ENCODE peak calls at places on chromosome 9, in nine cellular contexts. D is upper lobe of left lung, P is MG63, V is GM23248, B is hepatocyte, Q is brain microvascular endothelial cell, X is NT2/D1, C is cardiac muscle cell, I is Panc1. H is an unnamed sample. For H3K27me3 and H3K36me3, the result is how much of the 10 kb centered on the place peaks cover.

GRCh38 chr9:134502261-134503211 is 139.1 kb upstream of the COL5A1 start:
- DNase-seq in D (peak), P (peak), V (peak), B (peak), Q (peak), X (no peak), C (peak), I (no peak), H (peak)

GRCh38 chr9:87118594-87118993 is 171.3 kb upstream of the GAS1 start:
- DNase-seq in D (no peak), P (no peak), V (no peak), B (no peak), Q (no peak), X (no peak), C (no peak), I (no peak), H (no peak)

GRCh38 chr9:78714591-78714990 is 417.7 kb downstream of the PSAT1 start:
- DNase-seq in D (no peak), P (no peak), V (peak), B (no peak), Q (peak), X (no peak), C (no peak), I (no peak), H (no peak)

GRCh38 chr9:130446111-130446861 is 1.5 kb downstream of the ASS1 start:
- DNase-seq in D (peak), P (peak), V (peak), B (peak), Q (peak), X (no peak), C (peak), I (no peak), H (no peak)

GRCh38 chr9:12785251-12785880 is 10.5 kb downstream of the LURAP1L start:
- DNase-seq in D (peak), P (peak), V (peak), B (peak), Q (peak), X (no peak), C (no peak), I (no peak), H (no peak)

GRCh38 chr9:123399803-123400378 is 43.9 kb downstream of the CRB2 start:
- DNase-seq in D (no peak), P (peak), V (peak), B (no peak), Q (no peak), X (no peak), C (peak), I (no peak), H (no peak)

GRCh38 chr9:121770415-121771273 is 119.2 kb downstream of the DAB2IP start:
- DNase-seq in D (no peak), P (peak), V (peak), B (no peak), Q (no peak), X (no peak), C (peak), I (no peak), H (no peak)

GRCh38 chr9:18743976-18744375 is 270.0 kb downstream of the ADAMTSL1 start:
- DNase-seq in D (no peak), P (no peak), V (peak), B (no peak), Q (no peak), X (no peak), C (peak), I (no peak), H (no peak)

GRCh38 chr9:112050544-112051475 is 124.3 kb downstream of the SUSD1 start:
- DNase-seq in D (no peak), P (peak), V (peak), B (peak), Q (peak), X (no peak), C (peak), I (no peak), H (peak)

GRCh38 chr9:123929177-123929869 is 603 bp downstream of the DENND1A start:
- DNase-seq in D (no peak), P (no peak), V (no peak), B (peak), Q (no peak), X (no peak), C (no peak), I (no peak), H (no peak)

GRCh38 chr9:110864011-110864410 is 174.3 kb downstream of the LPAR1 start:
- DNase-seq in D (no peak), P (no peak), V (no peak), B (no peak), Q (no peak), X (no peak), C (no peak), I (no peak), H (no peak)

GRCh38 chr9:127107344-127108181 is 14.9 kb downstream of the ANGPTL2 start:
- DNase-seq in D (no peak), P (no peak), V (no peak), B (no peak), Q (no peak), X (no peak), C (no peak), I (no peak), H (no peak)

GRCh38 chr9:133690111-133690561 is 48.0 kb downstream of the SARDH start:
- DNase-seq in D (peak), P (no peak), V (no peak), B (peak), Q (peak), X (no peak), C (no peak), I (no peak), H (peak)

GRCh38 chr9:38017885-38018186 is 51.2 kb downstream of the SHB start:
- DNase-seq in D (no peak), P (no peak), V (peak), B (no peak), Q (no peak), X (no peak), C (no peak), I (no peak), H (no peak)

GRCh38 chr9:38018230-38018963 is 50.6 kb downstream of the SHB start:
- DNase-seq in D (no peak), P (no peak), V (peak), B (no peak), Q (no peak), X (no peak), C (no peak), I (no peak), H (no peak)

GRCh38 chr9:38020251-38021076 is 48.6 kb downstream of the SHB start:
- DNase-seq in D (no peak), P (no peak), V (no peak), B (no peak), Q (no peak), X (no peak), C (peak), I (no peak), H (no peak)

GRCh38 chr9:38019731-38020130 is 49.3 kb downstream of the SHB start:
- DNase-seq in D (no peak), P (no peak), V (peak), B (no peak), Q (no peak), X (no peak), C (no peak), I (no peak), H (no peak)

DNA sequence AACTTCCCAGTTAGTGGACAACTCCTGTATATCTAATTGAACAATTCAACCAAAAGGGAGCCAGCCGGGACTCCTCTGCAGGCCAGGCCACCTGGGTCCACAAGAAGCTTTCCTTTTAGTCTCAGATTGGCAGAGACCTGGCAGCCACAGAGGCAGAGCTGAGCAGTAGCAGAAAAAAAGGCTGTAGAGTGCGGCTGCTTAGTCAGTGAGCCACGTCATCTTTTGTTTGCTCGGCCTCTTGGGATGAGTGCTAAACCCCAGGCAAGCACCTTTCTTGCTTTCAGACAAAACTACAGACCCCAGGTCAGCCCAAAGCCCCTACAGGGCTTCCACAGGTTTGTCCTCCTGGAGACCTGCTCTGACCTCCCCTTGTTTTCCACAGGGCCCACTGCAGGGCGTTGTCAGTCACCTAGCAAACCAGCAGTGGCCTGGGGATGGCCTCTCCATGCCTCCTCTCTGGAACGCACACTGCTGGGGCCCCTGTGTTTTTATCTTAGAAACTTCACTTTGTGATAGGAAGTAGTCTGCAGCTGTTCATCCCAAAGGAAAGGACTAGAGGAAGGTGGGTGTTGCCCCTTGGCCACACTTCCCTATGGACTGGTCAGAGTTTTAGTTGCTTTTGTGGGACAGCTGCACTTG is 49.9 kb downstream of the SHB start:
- DNase-seq in D (peak), P (peak), V (peak), B (peak), Q (peak), X (no peak), C (peak), I (no peak), H (no peak)
- H3K4me3 ChIP-seq in D (no peak), P (no peak), V (peak), B (no peak), Q (no peak), X (no peak), C (no peak), I (peak), H (no peak)

DNA sequence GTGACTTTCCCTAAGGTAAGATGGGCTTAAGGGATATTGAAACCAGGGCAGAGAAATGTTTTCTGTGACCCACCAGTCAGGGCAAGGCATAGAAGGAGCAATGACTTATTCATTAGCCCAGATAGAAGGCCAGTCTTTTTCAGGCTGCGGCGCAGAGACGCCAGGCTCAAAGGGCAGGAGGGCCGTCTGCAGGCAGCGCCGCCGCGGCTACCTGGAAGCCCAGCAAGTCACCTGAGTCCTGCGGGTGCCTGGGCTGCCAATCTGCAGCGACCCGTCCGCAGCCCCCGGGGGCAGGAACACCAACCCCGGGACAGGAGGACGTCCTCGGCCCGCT is 322 bp upstream of the SH3GL2 start:
- DNase-seq in D (no peak), P (no peak), V (no peak), B (no peak), Q (no peak), X (no peak), C (no peak), I (no peak), H (no peak)
- H3K27me3 ChIP-seq in D (under half), P (half or more), V (half or more), B (half or more), Q (under half), X (half or more), C (half or more), I (under half), H (under half)

GRCh38 chr9:107949058-107949457 is 459.5 kb upstream of the KLF4 start:
- DNase-seq in D (no peak), P (no peak), V (peak), B (no peak), Q (no peak), X (no peak), C (no peak), I (no peak), H (no peak)

GRCh38 chr9:107953556-107954158 is 464.1 kb upstream of the KLF4 start:
- DNase-seq in D (no peak), P (no peak), V (no peak), B (peak), Q (no peak), X (no peak), C (no peak), I (no peak), H (no peak)

GRCh38 chr9:107951511-107951910 is 461.9 kb upstream of the KLF4 start:
- DNase-seq in D (no peak), P (no peak), V (no peak), B (no peak), Q (no peak), X (no peak), C (no peak), I (no peak), H (no peak)

GRCh38 chr9:107954303-107954702 is 464.7 kb upstream of the KLF4 start:
- DNase-seq in D (peak), P (no peak), V (no peak), B (no peak), Q (no peak), X (no peak), C (no peak), I (no peak), H (no peak)

GRCh38 chr9:107952773-107953172 is 463.2 kb upstream of the KLF4 start:
- DNase-seq in D (no peak), P (no peak), V (no peak), B (no peak), Q (no peak), X (no peak), C (no peak), I (no peak), H (no peak)
- H3K36me3 ChIP-seq in D (under half), P (under half), V (under half), B (under half), Q (under half), X (under half), C (under half), I (under half), H (under half)

DNA sequence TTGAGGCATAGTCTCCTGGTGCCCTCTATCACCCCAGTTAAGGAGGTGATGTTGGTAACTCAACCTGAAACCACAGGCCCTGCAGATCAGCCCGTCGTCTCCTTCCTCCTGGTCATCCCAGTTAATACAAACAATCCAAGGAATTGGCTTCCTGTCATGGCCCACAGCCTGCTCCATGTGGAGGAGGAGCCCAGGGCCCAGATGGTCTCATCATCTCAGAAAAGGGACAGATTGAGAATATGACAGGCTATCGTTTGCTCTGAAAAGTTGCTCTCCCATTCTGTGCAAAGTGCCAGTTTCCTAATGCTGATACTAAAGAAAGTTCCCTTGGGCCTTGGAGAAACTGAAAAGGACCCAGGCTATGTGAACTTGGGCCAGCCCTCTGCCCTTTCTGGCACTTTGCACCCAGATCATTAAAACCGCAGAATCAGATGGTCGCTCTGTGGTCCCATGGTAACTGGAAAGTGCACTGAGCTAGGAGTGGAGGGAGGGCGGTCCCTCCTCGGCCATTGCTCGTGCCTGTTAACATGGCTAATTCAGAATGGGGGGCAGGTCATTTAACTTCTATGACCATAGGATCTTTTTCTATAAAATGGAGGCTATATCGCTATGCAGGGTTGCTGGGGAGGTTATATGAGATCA is 685 bp upstream of the SPAAR start:
- DNase-seq in D (no peak), P (peak), V (peak), B (no peak), Q (no peak), X (no peak), C (peak), I (no peak), H (no peak)
- H3K4me3 ChIP-seq in D (no peak), P (peak), V (peak), B (no peak), Q (no peak), X (peak), C (no peak), I (no peak), H (no peak)

DNA sequence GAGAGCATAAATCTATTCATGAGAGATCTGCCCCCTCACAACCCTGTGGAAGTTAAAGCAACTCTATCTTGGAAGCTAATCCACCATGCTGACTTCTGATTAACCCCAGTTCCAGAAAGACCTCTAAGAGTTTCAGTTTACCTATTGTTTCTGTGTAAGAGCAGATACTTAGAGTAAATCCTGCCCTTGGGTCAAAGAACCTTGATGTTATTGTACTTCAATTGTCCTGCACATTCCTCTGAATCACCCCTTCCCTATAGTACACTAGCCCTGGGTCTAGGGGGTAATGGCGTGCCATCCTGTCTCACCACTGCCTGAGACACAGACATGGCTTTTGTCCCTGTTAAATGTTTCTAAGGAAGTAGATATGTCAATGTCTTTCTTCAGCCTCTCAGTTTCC is 138.6 kb downstream of the CAAP1 start:
- DNase-seq in D (no peak), P (no peak), V (no peak), B (no peak), Q (no peak), X (no peak), C (no peak), I (no peak), H (no peak)
- H3K27me3 ChIP-seq in D (under half), P (under half), V (under half), B (under half), Q (under half), X (under half), C (under half), I (under half), H (under half)

GRCh38 chr9:21862871-21863270 is 60.4 kb downstream of the MTAP start:
- DNase-seq in D (no peak), P (no peak), V (no peak), B (no peak), Q (no peak), X (no peak), C (no peak), I (no peak), H (no peak)
- H3K36me3 ChIP-seq in D (under half), P (under half), V (half or more), B (under half), Q (under half), X (half or more), C (under half), I (under half), H (under half)

DNA sequence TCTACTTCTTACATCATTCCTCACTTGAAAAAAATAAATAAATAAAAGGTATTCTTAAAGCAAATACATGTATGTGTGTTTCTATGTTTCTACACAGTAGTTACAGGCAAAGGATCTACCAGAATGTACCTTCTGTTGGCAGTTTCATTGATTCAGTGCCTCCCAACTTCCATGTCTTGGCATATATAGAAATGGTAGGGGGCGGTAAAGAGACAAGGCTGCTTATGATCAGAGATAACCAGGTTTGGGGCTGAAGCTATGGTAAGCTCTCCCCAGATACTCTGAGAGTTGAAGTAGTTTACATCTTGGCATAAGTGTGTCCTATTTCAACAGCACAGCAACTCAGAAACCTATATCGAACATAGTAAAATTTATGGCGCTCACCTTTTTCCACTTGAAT is 1075.4 kb upstream of the C9orf72 start:
- DNase-seq in D (no peak), P (no peak), V (no peak), B (peak), Q (no peak), X (peak), C (no peak), I (no peak), H (no peak)
- H3K4me3 ChIP-seq in D (no peak), P (no peak), V (no peak), B (no peak), Q (no peak), X (no peak), C (no peak), I (no peak), H (no peak)

GRCh38 chr9:90645721-90646120 is 3.1 kb upstream of the DIRAS2 start:
- DNase-seq in D (no peak), P (no peak), V (no peak), B (peak), Q (no peak), X (no peak), C (no peak), I (no peak), H (no peak)
- H3K27me3 ChIP-seq in D (under half), P (under half), V (under half), B (under half), Q (under half), X (under half), C (half or more), I (under half), H (under half)